ENCODE peak calls at places on chromosomes 16 and 17, in six cellular contexts. One of them, this sample, is unnamed.

GRCh38 chr16:12059216-12059769 is 82.8 kb downstream of the SNX29 start:
- DNase-seq in A549: no peak
- DNase-seq in IMR-90: no peak
- DNase-seq in K562: no peak
- DNase-seq in HepG2: peak
- DNase-seq in GM12878: no peak
- DNase-seq in this sample: no peak

GRCh38 chr17:16923904-16924700 is 47.8 kb downstream of the TNFRSF13B start:
- DNase-seq in IMR-90: no peak
- DNase-seq in K562: no peak
- DNase-seq in GM12878: no peak
- DNase-seq in HepG2: no peak
- DNase-seq in A549: no peak
- DNase-seq in this sample: no peak

GRCh38 chr17:44033841-44034408 is 19.2 kb upstream of the TMEM101 start:
- DNase-seq in GM12878: no peak
- DNase-seq in K562: no peak
- DNase-seq in IMR-90: no peak
- DNase-seq in HepG2: no peak
- DNase-seq in A549: no peak
- DNase-seq in this sample: no peak

GRCh38 chr16:17070882-17071592 is 399.7 kb downstream of the XYLT1 start:
- DNase-seq in K562: peak
- DNase-seq in IMR-90: no peak
- DNase-seq in A549: peak
- DNase-seq in GM12878: peak
- DNase-seq in HepG2: no peak
- DNase-seq in this sample: no peak

GRCh38 chr17:54967621-54968258 is 714 bp downstream of the COX11 start:
- DNase-seq in HepG2: peak
- DNase-seq in A549: peak
- DNase-seq in GM12878: no peak
- DNase-seq in K562: peak
- DNase-seq in IMR-90: peak
- DNase-seq in this sample: peak

GRCh38 chr16:46853713-46854443 is 22.9 kb upstream of the C16orf87 start:
- DNase-seq in A549: peak
- DNase-seq in K562: peak
- DNase-seq in GM12878: no peak
- DNase-seq in IMR-90: peak
- DNase-seq in HepG2: peak
- DNase-seq in this sample: peak

GRCh38 chr17:27455914-27456680 is at the start of gene KSR1:
- DNase-seq in GM12878: no peak
- DNase-seq in HepG2: peak
- DNase-seq in A549: peak
- DNase-seq in K562: peak
- DNase-seq in IMR-90: peak
- DNase-seq in this sample: peak

GRCh38 chr16:47037396-47037745 is 63.9 kb upstream of the DNAJA2 start:
- DNase-seq in K562: peak
- DNase-seq in IMR-90: no peak
- DNase-seq in HepG2: no peak
- DNase-seq in GM12878: no peak
- DNase-seq in A549: peak
- DNase-seq in this sample: peak

GRCh38 chr16:89374393-89374948 is 115.9 kb downstream of the ANKRD11 start:
- DNase-seq in IMR-90: peak
- DNase-seq in K562: no peak
- DNase-seq in HepG2: no peak
- DNase-seq in GM12878: no peak
- DNase-seq in A549: peak
- DNase-seq in this sample: peak

GRCh38 chr17:32875904-32876413 is 965 bp downstream of the MYO1D start:
- DNase-seq in HepG2: no peak
- DNase-seq in IMR-90: peak
- DNase-seq in A549: no peak
- DNase-seq in K562: no peak
- DNase-seq in GM12878: no peak
- DNase-seq in this sample: no peak

GRCh38 chr16:79658301-79659001 is 57.9 kb upstream of the MAF start:
- DNase-seq in A549: peak
- DNase-seq in HepG2: peak
- DNase-seq in GM12878: no peak
- DNase-seq in K562: peak
- DNase-seq in IMR-90: peak
- DNase-seq in this sample: no peak

GRCh38 chr16:84656557-84657130 is 8.3 kb downstream of the KLHL36 start:
- DNase-seq in GM12878: no peak
- DNase-seq in A549: no peak
- DNase-seq in IMR-90: no peak
- DNase-seq in K562: no peak
- DNase-seq in HepG2: no peak
- DNase-seq in this sample: no peak

GRCh38 chr16:12228607-12229499 is 252.3 kb downstream of the SNX29 start:
- DNase-seq in IMR-90: peak
- DNase-seq in HepG2: peak
- DNase-seq in GM12878: no peak
- DNase-seq in K562: peak
- DNase-seq in A549: peak
- DNase-seq in this sample: peak

GRCh38 chr17:5825717-5826330 is 241.5 kb upstream of the NLRP1 start:
- DNase-seq in HepG2: no peak
- DNase-seq in K562: no peak
- DNase-seq in GM12878: no peak
- DNase-seq in IMR-90: peak
- DNase-seq in A549: no peak
- DNase-seq in this sample: no peak

GRCh38 chr17:9839433-9839832 is 13.7 kb downstream of the GLP2R start:
- DNase-seq in HepG2: no peak
- DNase-seq in IMR-90: peak
- DNase-seq in A549: peak
- DNase-seq in GM12878: no peak
- DNase-seq in K562: no peak
- DNase-seq in this sample: peak

GRCh38 chr17:79954281-79955166 is 81.1 kb downstream of the TBC1D16 start:
- DNase-seq in A549: no peak
- DNase-seq in IMR-90: no peak
- DNase-seq in HepG2: no peak
- DNase-seq in K562: no peak
- DNase-seq in GM12878: no peak
- DNase-seq in this sample: no peak

DNA sequence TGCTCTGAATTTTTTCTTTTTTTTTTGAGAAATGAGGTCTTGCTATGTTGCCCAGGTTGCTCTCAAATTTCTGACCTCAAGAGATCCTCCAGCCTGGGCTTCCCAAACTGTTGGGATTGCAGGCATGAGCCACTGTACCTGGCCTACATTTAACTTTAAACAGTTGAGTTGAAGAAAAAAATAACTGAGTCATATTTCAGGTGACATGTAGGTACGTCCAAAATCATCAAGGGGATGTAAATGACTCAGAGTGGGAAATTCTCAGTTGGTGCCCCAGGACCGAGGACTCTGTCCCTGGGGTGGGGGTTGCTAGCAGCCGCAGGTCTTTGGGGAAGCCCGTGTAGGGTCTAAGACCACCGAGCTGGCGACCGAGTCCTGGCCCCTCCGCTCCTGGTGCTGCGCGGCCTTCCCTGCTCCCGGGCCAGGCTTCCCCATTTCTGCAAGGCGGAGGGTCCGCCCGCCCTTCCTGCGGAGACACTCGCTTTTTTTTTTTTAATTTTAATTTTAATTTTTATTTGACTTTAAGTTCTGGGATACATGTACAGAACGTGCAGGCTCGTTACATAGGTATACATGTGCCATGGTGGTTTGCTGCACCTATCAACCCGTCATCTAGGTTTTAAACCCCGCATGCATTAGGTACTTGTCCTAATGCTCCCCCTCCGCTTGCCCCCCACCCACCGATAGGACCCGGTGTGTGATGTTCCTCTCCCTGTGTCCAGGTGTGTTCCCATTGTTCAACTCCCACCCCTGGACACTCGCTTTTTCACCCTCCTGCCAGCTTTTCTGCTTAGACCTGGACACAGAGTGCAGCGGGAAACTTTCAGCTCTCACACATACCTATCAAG is 12.7 kb upstream of the N4BP1 start:
- DNase-seq in GM12878: no peak
- DNase-seq in A549: no peak
- DNase-seq in IMR-90: no peak
- DNase-seq in HepG2: no peak
- DNase-seq in K562: no peak
- DNase-seq in this sample: no peak
- TF ChIP-seq BHLHE40 in GM12878: no peak
- TF ChIP-seq BHLHE40 in A549: no peak
- TF ChIP-seq BHLHE40 in IMR-90: no peak
- TF ChIP-seq BHLHE40 in HepG2: no peak
- TF ChIP-seq BHLHE40 in K562: no peak
- TF ChIP-seq BHLHE40 in this sample: no peak

DNA sequence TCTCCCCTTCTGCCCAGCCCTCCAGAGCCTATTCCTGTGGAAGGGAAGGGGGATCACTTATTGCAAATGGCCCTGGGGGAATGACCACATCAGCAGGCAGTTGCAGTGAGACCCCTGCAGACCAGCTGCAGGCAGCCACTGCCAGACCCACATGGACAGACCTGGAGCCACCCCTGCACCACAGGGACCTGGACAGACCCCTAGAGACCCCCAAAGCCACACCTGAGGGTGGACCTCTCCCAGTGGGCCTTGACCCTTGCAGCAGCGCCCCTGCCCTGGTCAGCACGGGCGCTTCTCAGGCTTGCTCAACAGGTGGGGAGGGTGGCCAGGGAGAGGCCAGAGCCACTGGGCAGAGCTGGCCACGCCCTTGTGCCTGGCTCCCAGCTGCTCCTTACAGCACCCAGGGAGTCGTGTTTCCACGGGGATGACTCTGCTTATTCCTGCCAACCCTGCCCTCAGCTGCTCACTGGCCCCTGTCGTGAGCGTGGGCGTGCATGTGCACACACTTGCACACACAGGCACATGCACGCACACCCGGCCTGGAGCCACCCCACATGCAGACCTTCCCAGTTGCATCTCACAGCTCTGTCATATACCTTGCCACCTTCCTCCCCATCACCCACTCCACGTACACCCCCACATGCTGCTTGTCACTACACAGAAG is 1.3 kb upstream of the SCN4A start:
- DNase-seq in K562: no peak
- DNase-seq in IMR-90: peak
- DNase-seq in HepG2: no peak
- DNase-seq in GM12878: no peak
- DNase-seq in A549: peak
- DNase-seq in this sample: no peak
- TF ChIP-seq BHLHE40 in K562: no peak
- TF ChIP-seq BHLHE40 in IMR-90: no peak
- TF ChIP-seq BHLHE40 in HepG2: no peak
- TF ChIP-seq BHLHE40 in GM12878: no peak
- TF ChIP-seq BHLHE40 in A549: no peak
- TF ChIP-seq BHLHE40 in this sample: no peak

DNA sequence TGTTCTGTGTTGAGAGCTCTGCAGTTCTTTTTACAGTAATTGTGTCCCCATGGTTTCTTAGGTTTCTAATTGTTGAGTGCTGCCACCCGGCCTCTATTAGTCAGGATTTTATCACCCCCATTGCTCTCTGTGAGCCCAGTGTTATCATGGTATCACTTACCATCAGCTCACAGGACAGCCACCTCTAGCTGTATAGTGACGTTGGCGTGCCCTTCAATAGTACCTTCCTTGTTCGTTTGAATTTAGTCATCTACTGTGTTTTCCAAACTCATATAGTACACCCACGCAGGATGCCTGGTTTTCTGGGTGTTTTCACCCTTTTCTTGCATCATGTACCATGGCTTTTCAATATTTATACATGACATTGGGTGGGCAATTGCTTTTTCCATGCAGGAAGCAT is 11.0 kb upstream of the ABCA10 start:
- DNase-seq in GM12878: no peak
- DNase-seq in K562: no peak
- DNase-seq in HepG2: no peak
- DNase-seq in IMR-90: no peak
- DNase-seq in A549: no peak
- DNase-seq in this sample: no peak
- TF ChIP-seq BHLHE40 in GM12878: no peak
- TF ChIP-seq BHLHE40 in K562: no peak
- TF ChIP-seq BHLHE40 in HepG2: no peak
- TF ChIP-seq BHLHE40 in IMR-90: no peak
- TF ChIP-seq BHLHE40 in A549: no peak
- TF ChIP-seq BHLHE40 in this sample: no peak

GRCh38 chr16:67389911-67390815 is 3.1 kb downstream of the TPPP3 start:
- DNase-seq in IMR-90: no peak
- DNase-seq in HepG2: no peak
- DNase-seq in GM12878: no peak
- DNase-seq in A549: no peak
- DNase-seq in K562: no peak
- DNase-seq in this sample: no peak

GRCh38 chr16:67393111-67393789 is at the start of gene TPPP3:
- DNase-seq in HepG2: peak
- DNase-seq in IMR-90: peak
- DNase-seq in K562: peak
- DNase-seq in A549: peak
- DNase-seq in GM12878: no peak
- DNase-seq in this sample: peak

GRCh38 chr16:67392301-67393059 is 818 bp downstream of the TPPP3 start:
- DNase-seq in GM12878: no peak
- DNase-seq in A549: no peak
- DNase-seq in K562: no peak
- DNase-seq in HepG2: no peak
- DNase-seq in IMR-90: no peak
- DNase-seq in this sample: no peak

GRCh38 chr16:67390816-67391423 is 2.4 kb downstream of the TPPP3 start:
- DNase-seq in IMR-90: no peak
- DNase-seq in HepG2: no peak
- DNase-seq in GM12878: no peak
- DNase-seq in K562: no peak
- DNase-seq in A549: no peak
- DNase-seq in this sample: no peak

DNA sequence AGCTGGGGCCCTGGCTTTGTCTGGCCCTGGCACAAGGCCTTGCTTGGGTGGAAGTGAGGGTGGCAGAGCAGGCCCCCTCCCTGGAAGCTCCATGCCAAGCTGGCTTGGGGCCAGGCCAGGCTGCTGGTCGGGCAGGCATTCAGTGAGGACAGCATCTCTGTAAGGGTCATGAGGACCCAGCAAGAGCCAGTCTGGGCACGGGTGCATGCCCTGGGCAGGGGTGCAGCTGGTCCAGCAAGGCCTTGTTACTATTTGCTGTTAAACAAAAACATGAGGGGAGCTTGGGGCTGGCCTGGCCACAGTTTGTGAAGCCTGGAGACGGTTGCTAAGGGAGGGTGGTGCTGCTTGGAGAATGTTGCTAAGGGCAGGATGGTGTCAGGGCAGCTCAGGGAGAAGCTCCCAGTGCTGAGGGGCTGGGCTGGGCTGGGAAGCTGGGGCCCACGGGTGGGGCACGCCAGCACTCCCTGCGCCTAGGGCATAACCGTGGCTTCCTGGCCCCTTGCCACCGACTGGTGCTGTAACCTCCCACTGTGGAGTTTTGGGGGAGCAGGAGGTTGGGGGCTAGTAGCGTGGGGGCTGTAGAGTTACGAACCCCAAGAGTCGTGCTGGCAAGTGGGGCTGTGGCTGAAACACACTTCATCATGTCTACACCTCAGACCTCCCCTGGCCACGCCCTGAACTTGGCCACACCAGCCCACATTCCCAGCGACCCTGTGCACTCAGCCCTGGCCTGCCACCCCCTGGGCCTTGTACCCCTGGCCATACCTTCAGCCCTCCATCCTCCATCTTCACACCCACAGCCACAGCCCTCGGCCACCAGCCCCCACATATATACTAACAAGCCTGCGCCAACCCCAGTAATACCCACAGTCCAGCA is 1.6 kb downstream of the TPPP3 start:
- DNase-seq in HepG2: no peak
- DNase-seq in A549: peak
- DNase-seq in GM12878: no peak
- DNase-seq in IMR-90: no peak
- DNase-seq in K562: no peak
- DNase-seq in this sample: no peak
- TF ChIP-seq BHLHE40 in HepG2: no peak
- TF ChIP-seq BHLHE40 in A549: no peak
- TF ChIP-seq BHLHE40 in GM12878: no peak
- TF ChIP-seq BHLHE40 in IMR-90: no peak
- TF ChIP-seq BHLHE40 in K562: no peak
- TF ChIP-seq BHLHE40 in this sample: no peak